ENCODE peak calls at places on chromosomes 11 and 22, in six cellular contexts. F is amniotic epithelial cell; C is stimulated activated naive B cell treated with anti-CD40 and anti-IgM and Interleukin-4, amounts not matched to agents 10 μg/mL and 1 μg/mL and 100 μg/mL, for 72 hours; O is PC-9; P is fibroblast of mammary gland; L is cardiac septum. T is an unnamed sample.
A peak's percentile ranks its signal among the peaks of the same experiment; 100 is the strongest.

GRCh38 chr11:75632450-75632849 is 36.4 kb downstream of the MAP6 start:
- DNase-seq in F (peak; percentile 80), C (no peak), O (no peak), P (no peak), L (no peak), T (no peak)

GRCh38 chr11:120228794-120229384 is 11.1 kb upstream of the POU2F3 start:
- DNase-seq in F (no peak), C (no peak), O (no peak), P (no peak), L (no peak), T (no peak)

GRCh38 chr11:113884361-113884836 is 9.0 kb upstream of the USP28 start:
- DNase-seq in F (peak; percentile 59), C (no peak), O (no peak), P (peak; percentile 30), L (no peak), T (no peak)

GRCh38 chr11:119422505-119423416 is at the start of gene THY1:
- DNase-seq in F (no peak), C (no peak), O (no peak), P (peak; percentile 63), L (no peak), T (no peak)

GRCh38 chr11:70824590-70825300 is 426.4 kb downstream of the CTTN start:
- DNase-seq in F (no peak), C (no peak), O (no peak), P (no peak), L (no peak), T (no peak)

GRCh38 chr11:90449643-90450042 is 226.8 kb upstream of the CHORDC1 start:
- DNase-seq in F (no peak), C (no peak), O (no peak), P (no peak), L (no peak), T (no peak)

GRCh38 chr22:36415415-36416168 is 27.8 kb upstream of the MYH9 start:
- DNase-seq in F (no peak), C (no peak), O (no peak), P (peak; percentile 16), L (no peak), T (no peak)

GRCh38 chr11:115065314-115065713 is 387.0 kb downstream of the NXPE2 start:
- DNase-seq in F (no peak), C (no peak), O (no peak), P (no peak), L (no peak), T (no peak)

GRCh38 chr11:123338266-123338800 is 91.7 kb upstream of the GRAMD1B start:
- DNase-seq in F (no peak), C (no peak), O (no peak), P (no peak), L (no peak), T (no peak)

GRCh38 chr11:93740802-93741093 is 547 bp downstream of the TAF1D start:
- DNase-seq in F (peak; percentile 67), C (peak; percentile 39), O (peak; percentile 61), P (peak; percentile 64), L (no peak), T (peak; percentile 65)

GRCh38 chr11:295351-296205 is 3.7 kb downstream of the IFITM5 start:
- DNase-seq in F (no peak), C (no peak), O (no peak), P (no peak), L (no peak), T (no peak)

GRCh38 chr22:45328822-45329535 is 19.2 kb downstream of the FAM118A start:
- DNase-seq in F (peak; percentile 33), C (no peak), O (no peak), P (no peak), L (peak; percentile 39), T (no peak)

GRCh38 chr11:2698386-2699184 is 1.2 kb downstream of the KCNQ1OT1 start:
- DNase-seq in F (no peak), C (no peak), O (no peak), P (peak; percentile 14), L (peak; percentile 72), T (no peak)

GRCh38 chr11:61158691-61159381 is 2.4 kb downstream of the VPS37C start:
- DNase-seq in F (peak; percentile 76), C (no peak), O (peak; percentile 99), P (peak; percentile 78), L (no peak), T (no peak)

GRCh38 chr11:68338041-68338800 is 25.8 kb downstream of the LRP5 start:
- DNase-seq in F (no peak), C (no peak), O (no peak), P (peak; percentile 68), L (no peak), T (no peak)

GRCh38 chr22:39183991-39184585 is 31.6 kb upstream of the CBX7 start:
- DNase-seq in F (peak; percentile 51), C (no peak), O (peak; percentile 48), P (peak; percentile 41), L (no peak), T (no peak)

GRCh38 chr11:1548221-1549070 is 23.6 kb downstream of the DUSP8 start:
- DNase-seq in F (peak; percentile 37), C (no peak), O (peak; percentile 68), P (peak; percentile 10), L (peak; percentile 87), T (no peak)

GRCh38 chr22:30007361-30007760 is 72.9 kb upstream of the HORMAD2 start:
- DNase-seq in F (no peak), C (no peak), O (no peak), P (no peak), L (no peak), T (no peak)

GRCh38 chr11:82988936-82989627 is 82.6 kb downstream of the RAB30 start:
- DNase-seq in F (no peak), C (no peak), O (no peak), P (no peak), L (no peak), T (no peak)

GRCh38 chr11:119509277-119509841 is 86.4 kb upstream of the THY1 start:
- DNase-seq in F (peak; percentile 1), C (no peak), O (no peak), P (peak; percentile 82), L (no peak), T (no peak)

GRCh38 chr11:17019231-17019630 is 5.0 kb upstream of the PLEKHA7 start:
- DNase-seq in F (peak; percentile 41), C (no peak), O (peak; percentile 61), P (no peak), L (no peak), T (no peak)

GRCh38 chr11:61589961-61590360 is 9.1 kb upstream of the SYT7 start:
- DNase-seq in F (no peak), C (no peak), O (no peak), P (no peak), L (no peak), T (no peak)

GRCh38 chr22:49476800-49477400 is 350.8 kb downstream of the BRD1 start:
- DNase-seq in F (no peak), C (no peak), O (no peak), P (no peak), L (no peak), T (no peak)

GRCh38 chr11:48354013-48354412 is 12.3 kb downstream of the OR4C5 start:
- DNase-seq in F (no peak), C (no peak), O (no peak), P (no peak), L (no peak), T (no peak)

GRCh38 chr11:118596226-118596625 is 11.2 kb upstream of the PHLDB1 start:
- DNase-seq in F (no peak), C (no peak), O (no peak), P (no peak), L (no peak), T (no peak)

GRCh38 chr11:11963842-11964773 is 44.3 kb downstream of the DKK3 start:
- DNase-seq in F (no peak), C (no peak), O (no peak), P (no peak), L (no peak), T (no peak)

GRCh38 chr11:17256512-17256911 is 20.0 kb upstream of the NUCB2 start:
- DNase-seq in F (peak; percentile 99), C (no peak), O (peak; percentile 77), P (peak; percentile 96), L (no peak), T (no peak)

T was measured in germinal center.